ENCODE peak calls at places on chromosomes 3 and 15, in five cellular contexts. F is breast epithelium, T is transverse colon, Z is Peyer's patch, H is cardiac muscle cell. E is an unnamed sample.
A peak's percentile ranks its signal among the peaks of the same experiment; 100 is the strongest.

GRCh38 chr3:16399473-16399872 is 114.0 kb downstream of the RFTN1 start:
- DNase-seq in F (no peak), T (no peak), Z (no peak), H (peak; percentile 88), E (no peak)

GRCh38 chr15:58136731-58137130 is 1.4 kb upstream of the AQP9 start:
- DNase-seq in F (no peak), T (no peak), Z (no peak), H (no peak), E (no peak)

GRCh38 chr3:175295248-175296000 is 436.3 kb downstream of the NAALADL2 start:
- DNase-seq in F (no peak), T (no peak), Z (no peak), H (no peak), E (no peak)

GRCh38 chr15:64717735-64718495 is 57.5 kb downstream of the RBPMS2 start:
- DNase-seq in F (no peak), T (no peak), Z (no peak), H (no peak), E (no peak)

GRCh38 chr3:52054689-52055511 is 1.5 kb downstream of the DUSP7 start:
- DNase-seq in F (no peak), T (peak; percentile 28), Z (peak; percentile 50), H (no peak), E (peak; percentile 34)

GRCh38 chr3:113698891-113699465 is 2.5 kb upstream of the USF3 start:
- DNase-seq in F (no peak), T (peak; percentile 60), Z (peak; percentile 68), H (peak; percentile 35), E (peak; percentile 66)

GRCh38 chr15:96158938-96159337 is 171.6 kb upstream of the NR2F2 start:
- DNase-seq in F (no peak), T (no peak), Z (no peak), H (peak; percentile 33), E (no peak)

GRCh38 chr3:53633197-53633787 is 138.9 kb downstream of the CACNA1D start:
- DNase-seq in F (no peak), T (no peak), Z (no peak), H (no peak), E (peak; percentile 28)

GRCh38 chr15:84598250-84598649 is 2.6 kb upstream of the ZSCAN2 start:
- DNase-seq in F (no peak), T (no peak), Z (peak; percentile 58), H (no peak), E (no peak)

GRCh38 chr15:28952666-28953491 is 67.1 kb downstream of the APBA2 start:
- DNase-seq in F (no peak), T (no peak), Z (peak; percentile 18), H (peak; percentile 21), E (no peak)

GRCh38 chr3:73069775-73070444 is 8.5 kb downstream of the EBLN2 start:
- DNase-seq in F (no peak), T (no peak), Z (no peak), H (no peak), E (no peak)

GRCh38 chr15:41568350-41569017 is 9.5 kb downstream of the TYRO3 start:
- DNase-seq in F (no peak), T (no peak), Z (no peak), H (peak; percentile 92), E (no peak)

GRCh38 chr3:157491136-157491535 is 12.1 kb downstream of the VEPH1 start:
- DNase-seq in F (no peak), T (no peak), Z (no peak), H (no peak), E (no peak)

GRCh38 chr3:116417151-116417550 is 28.1 kb downstream of the LSAMP start:
- DNase-seq in F (no peak), T (no peak), Z (no peak), H (no peak), E (no peak)

GRCh38 chr15:25242957-25243799 is 195.6 kb downstream of the UBE3A start:
- DNase-seq in F (peak; percentile 42), T (no peak), Z (peak; percentile 33), H (no peak), E (no peak)

GRCh38 chr15:78640527-78640839 is 527 bp downstream of the CHRNB4 start:
- DNase-seq in F (no peak), T (no peak), Z (no peak), H (no peak), E (no peak)

GRCh38 chr15:78638658-78639314 is 2.2 kb downstream of the CHRNB4 start:
- DNase-seq in F (no peak), T (peak; percentile 53), Z (peak; percentile 71), H (peak; percentile 59), E (peak; percentile 60)

GRCh38 chr15:78642341-78642740 is 1.3 kb upstream of the CHRNB4 start:
- DNase-seq in F (no peak), T (no peak), Z (no peak), H (no peak), E (no peak)

GRCh38 chr15:78641876-78642275 is 866 bp upstream of the CHRNB4 start:
- DNase-seq in F (no peak), T (no peak), Z (no peak), H (no peak), E (no peak)

DNA sequence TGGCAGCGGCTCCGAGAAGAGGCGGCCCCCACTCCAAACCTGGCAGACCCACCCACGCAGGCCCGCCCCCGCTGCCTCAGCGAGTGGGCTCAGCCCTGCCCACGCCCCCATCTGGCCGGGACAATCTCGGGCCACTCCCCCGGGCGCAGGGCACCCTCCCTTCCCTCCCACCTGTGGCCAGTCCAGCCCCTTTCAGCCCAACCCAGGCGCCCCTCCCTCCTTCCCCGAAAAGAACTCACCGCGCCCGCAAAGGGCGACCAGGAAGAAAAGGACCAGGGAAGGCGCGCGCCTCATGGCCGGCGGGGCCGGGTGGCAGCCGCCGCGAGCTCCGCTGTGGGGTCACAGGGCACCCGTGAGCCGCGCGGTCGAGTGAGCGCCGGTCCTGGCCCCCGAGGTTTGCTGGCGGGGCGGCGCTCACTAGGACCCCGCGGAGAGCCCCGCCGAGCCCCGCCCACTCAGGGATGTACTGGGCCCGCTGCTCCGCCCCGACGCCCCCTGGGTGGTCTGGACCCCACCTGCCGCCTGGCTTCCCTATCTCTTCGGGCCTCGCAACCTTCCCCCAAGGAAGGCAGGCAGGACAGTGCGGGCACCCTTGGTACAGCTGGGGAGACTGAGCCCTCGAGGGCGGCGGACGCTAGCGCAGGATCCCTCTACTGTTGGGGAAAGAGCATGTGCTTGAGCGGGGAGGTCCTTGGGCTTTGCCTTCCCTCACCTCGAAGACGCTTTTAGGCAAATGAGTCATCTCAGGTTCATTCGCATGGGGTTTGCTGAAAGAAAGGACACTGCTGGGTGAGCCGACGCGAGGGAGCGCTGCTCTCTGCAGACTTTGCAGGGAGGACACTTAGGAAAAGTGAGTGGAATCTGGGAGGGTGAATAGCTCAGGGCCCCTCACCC is at the start of gene CHRNB4:
- DNase-seq in F (no peak), T (peak; percentile 42), Z (no peak), H (peak; percentile 41), E (peak; percentile 36)
- TF ChIP-seq CTCF in F (no peak), T (no peak), Z (no peak), H (peak; percentile 21), E (no peak)

GRCh38 chr3:124833710-124834332 is 53.3 kb downstream of the ITGB5 start:
- DNase-seq in F (no peak), T (no peak), Z (no peak), H (no peak), E (no peak)
- H3K27me3 ChIP-seq in F (no peaks in the 10 kb centered on the region), T (no peaks in the 10 kb centered on the region), Z (no peaks in the 10 kb centered on the region), H (no peaks in the 10 kb centered on the region), E (no peaks in the 10 kb centered on the region)

DNA sequence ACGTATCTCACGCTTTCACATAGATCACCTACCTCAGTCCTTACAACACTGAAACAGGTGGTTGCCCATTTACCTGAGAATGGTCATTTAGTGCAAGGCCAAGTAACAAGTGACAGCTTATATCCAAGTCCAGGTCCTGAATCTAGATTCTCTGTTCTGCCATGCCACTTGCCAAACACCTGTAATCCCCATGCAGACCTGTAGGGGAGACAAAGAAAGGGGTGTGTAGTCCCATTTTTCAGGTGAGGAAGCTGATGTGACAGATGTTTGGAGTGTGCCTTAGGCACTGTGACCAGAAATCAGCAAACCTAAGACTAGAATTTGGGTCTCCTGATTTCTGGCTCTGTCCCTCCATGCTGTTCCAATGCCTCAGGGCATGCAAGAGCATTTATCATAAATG is 12.7 kb downstream of the ZNF35 start:
- DNase-seq in F (no peak), T (no peak), Z (no peak), H (no peak), E (no peak)
- TF ChIP-seq CTCF in F (no peak), T (peak; percentile 12), Z (no peak), H (peak; percentile 22), E (no peak)

DNA sequence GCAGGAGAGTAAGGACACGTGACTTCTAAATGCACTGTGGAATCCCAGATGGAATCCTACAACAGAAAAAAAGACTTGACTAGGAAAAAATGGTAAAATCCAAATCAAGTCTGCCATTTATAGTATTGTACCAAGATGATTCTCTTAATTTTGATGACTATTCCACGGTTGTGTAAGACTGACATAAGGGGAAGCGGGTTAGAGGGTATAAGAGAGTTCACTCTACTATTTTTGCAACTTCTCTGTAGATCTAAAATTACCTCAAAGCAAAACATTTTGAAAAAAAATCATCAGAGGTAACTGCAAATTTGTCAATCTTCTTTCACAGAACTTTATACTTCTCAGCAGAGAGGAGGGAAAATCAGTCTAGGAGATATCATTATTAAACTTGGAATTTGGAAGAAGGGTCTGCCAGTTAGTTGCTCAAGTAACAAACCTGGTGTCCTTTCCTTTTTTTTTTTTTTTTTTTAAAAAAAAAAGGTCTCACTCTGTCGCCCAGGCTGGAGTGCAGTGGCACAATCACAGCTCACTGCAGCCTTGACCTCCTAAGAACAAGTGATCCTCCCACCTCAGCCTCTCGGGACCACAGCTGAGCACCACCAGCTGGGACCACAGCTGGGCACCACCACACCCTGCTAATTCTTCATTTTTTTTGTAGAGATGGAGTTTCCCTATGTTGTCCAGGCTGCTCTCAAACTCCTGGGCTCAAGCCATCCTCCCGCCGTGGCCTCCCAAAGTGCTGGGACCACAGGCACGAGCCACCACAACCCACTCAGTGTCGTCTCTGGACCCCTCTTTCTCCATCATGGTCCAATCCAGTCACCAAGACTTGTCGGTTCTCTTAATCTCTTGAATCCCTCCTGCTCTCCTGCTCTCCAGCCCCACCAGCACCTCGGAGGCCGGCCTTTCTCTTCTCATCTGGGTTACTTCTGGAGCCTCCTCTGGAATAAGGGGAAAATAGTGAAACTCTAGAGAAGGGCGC is 14.9 kb upstream of the HES1 start:
- DNase-seq in F (no peak), T (no peak), Z (peak; percentile 21), H (no peak), E (no peak)
- H3K27me3 ChIP-seq in F (no peaks in the 10 kb centered on the region), T (no peaks in the 10 kb centered on the region), Z (no peaks in the 10 kb centered on the region), H (peaks cover 3% of the 10 kb centered on the region), E (no peaks in the 10 kb centered on the region)

GRCh38 chr3:46378426-46378942 is 7.7 kb downstream of the CCR5 start:
- DNase-seq in F (no peak), T (peak; percentile 76), Z (peak; percentile 88), H (peak; percentile 67), E (peak; percentile 79)
- TF ChIP-seq CTCF in F (peak; percentile 36), T (peak; percentile 59), Z (peak; percentile 67), H (peak; percentile 81), E (peak; percentile 61)